ENCODE peak calls at places on chromosomes 16 and 17, in seven cellular contexts. H is PC-9, X is fibroblast of lung, G is HCT116, D is OCI-LY7, Z is mammary epithelial cell, K is mesenchymal stem cell. C is an unnamed sample.

GRCh38 chr17:36188891-36189306 is 7.7 kb downstream of the CCL3L1 start:
- DNase-seq in H (no peak), X (no peak), G (no peak), D (peak; percentile 43), Z (no peak), K (peak; percentile 52), C (no peak)

GRCh38 chr17:61502292-61502691 is 50.1 kb downstream of the TBX4 start:
- DNase-seq in H (no peak), X (no peak), G (no peak), D (no peak), Z (no peak), K (no peak), C (no peak)

GRCh38 chr17:80442764-80443163 is 27.8 kb downstream of the ENDOV start:
- DNase-seq in H (no peak), X (no peak), G (no peak), D (no peak), Z (no peak), K (no peak), C (no peak)

GRCh38 chr16:75044800-75045361 is 46.1 kb downstream of the ZNRF1 start:
- DNase-seq in H (peak; percentile 67), X (peak; percentile 58), G (no peak), D (no peak), Z (no peak), K (no peak), C (peak; percentile 57)

GRCh38 chr17:32854177-32854576 is 22.7 kb downstream of the MYO1D start:
- DNase-seq in H (no peak), X (no peak), G (peak; percentile 3), D (no peak), Z (peak; percentile 27), K (no peak), C (no peak)

GRCh38 chr17:80349437-80350160 is 65.4 kb upstream of the ENDOV start:
- DNase-seq in H (no peak), X (no peak), G (no peak), D (no peak), Z (peak; percentile 2), K (no peak), C (no peak)

GRCh38 chr17:33288954-33289353 is 4.1 kb downstream of the ASIC2 start:
- DNase-seq in H (no peak), X (no peak), G (no peak), D (no peak), Z (no peak), K (no peak), C (no peak)

GRCh38 chr16:71626018-71626857 is at the start of gene MARVELD3:
- DNase-seq in H (peak; percentile 96), X (no peak), G (peak; percentile 76), D (no peak), Z (peak; percentile 71), K (no peak), C (no peak)

GRCh38 chr16:57994778-57995177 is 5.7 kb downstream of the ZNF319 start:
- DNase-seq in H (peak; percentile 69), X (peak; percentile 30), G (peak; percentile 37), D (peak; percentile 45), Z (peak; percentile 22), K (peak; percentile 49), C (no peak)

GRCh38 chr16:46830417-46830901 is 521 bp downstream of the C16orf87 start:
- DNase-seq in H (peak; percentile 3), X (no peak), G (no peak), D (peak; percentile 66), Z (no peak), K (no peak), C (no peak)

GRCh38 chr17:38430822-38431221 is 2.6 kb downstream of the ARHGAP23 start:
- DNase-seq in H (no peak), X (no peak), G (no peak), D (no peak), Z (no peak), K (no peak), C (no peak)

GRCh38 chr17:51060396-51060795 is 60.3 kb downstream of the SPAG9 start:
- DNase-seq in H (no peak), X (no peak), G (no peak), D (no peak), Z (no peak), K (no peak), C (no peak)

GRCh38 chr17:57624390-57624789 is 120.7 kb downstream of the CCDC182 start:
- DNase-seq in H (no peak), X (no peak), G (no peak), D (peak; percentile 64), Z (no peak), K (no peak), C (no peak)

GRCh38 chr16:84292032-84292431 is 2.6 kb upstream of the WFDC1 start:
- DNase-seq in H (no peak), X (no peak), G (no peak), D (no peak), Z (peak; percentile 24), K (no peak), C (no peak)

GRCh38 chr16:54651851-54652770 is 278.6 kb upstream of the IRX5 start:
- DNase-seq in H (no peak), X (no peak), G (no peak), D (no peak), Z (peak; percentile 76), K (no peak), C (peak; percentile 47)

GRCh38 chr17:39996789-39997188 is 16.2 kb downstream of the PSMD3 start:
- DNase-seq in H (no peak), X (no peak), G (no peak), D (no peak), Z (no peak), K (no peak), C (no peak)

GRCh38 chr17:225551-225950 is 44.1 kb upstream of the DOC2B start:
- DNase-seq in H (no peak), X (no peak), G (no peak), D (no peak), Z (no peak), K (no peak), C (no peak)

GRCh38 chr16:74461826-74462225 is 40.5 kb upstream of the CLEC18B start:
- DNase-seq in H (no peak), X (no peak), G (no peak), D (no peak), Z (no peak), K (no peak), C (peak; percentile 76)

GRCh38 chr17:12579245-12579644 is 86.4 kb upstream of the MYOCD start:
- DNase-seq in H (no peak), X (no peak), G (no peak), D (no peak), Z (no peak), K (no peak), C (no peak)

GRCh38 chr16:47374629-47375028 is 86.2 kb downstream of the ITFG1 start:
- DNase-seq in H (no peak), X (peak; percentile 52), G (no peak), D (no peak), Z (no peak), K (peak; percentile 27), C (peak; percentile 51)

GRCh38 chr16:66881014-66881417 is 701 bp downstream of the PDP2 start:
- DNase-seq in H (no peak), X (no peak), G (no peak), D (peak; percentile 33), Z (no peak), K (peak; percentile 39), C (no peak)

GRCh38 chr17:81261096-81261495 is 22.0 kb downstream of the NDUFAF8 start:
- DNase-seq in H (no peak), X (no peak), G (no peak), D (no peak), Z (no peak), K (no peak), C (no peak)

GRCh38 chr17:68570531-68570930 is 30.6 kb downstream of the FAM20A start:
- DNase-seq in H (no peak), X (no peak), G (no peak), D (no peak), Z (no peak), K (no peak), C (no peak)

DNA sequence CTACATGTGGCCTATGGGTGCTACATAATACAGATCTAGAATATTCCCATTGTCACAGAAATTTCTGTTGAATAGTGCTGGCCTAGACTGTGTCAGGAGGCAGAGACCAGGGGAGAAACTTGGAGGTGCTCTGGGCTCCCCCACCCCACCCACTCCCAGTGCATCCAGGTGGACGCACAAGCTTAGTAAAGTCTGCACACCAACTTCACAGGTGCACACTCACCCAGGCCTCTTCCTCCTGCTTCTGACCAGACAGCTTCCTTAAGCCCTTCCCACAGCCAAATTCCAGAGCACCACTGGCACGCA is 7.6 kb upstream of the CNP start:
- DNase-seq in H (no peak), X (no peak), G (no peak), D (no peak), Z (no peak), K (no peak), C (peak; percentile 23)
- H2AFZ ChIP-seq in H (no peak overlapping the region), X (no peak overlapping the region), G (no peak overlapping the region), D (no peak overlapping the region), Z (peak overlapping the region; percentile 84), K (peak overlapping the region; percentile 10), C (no peak overlapping the region)

DNA sequence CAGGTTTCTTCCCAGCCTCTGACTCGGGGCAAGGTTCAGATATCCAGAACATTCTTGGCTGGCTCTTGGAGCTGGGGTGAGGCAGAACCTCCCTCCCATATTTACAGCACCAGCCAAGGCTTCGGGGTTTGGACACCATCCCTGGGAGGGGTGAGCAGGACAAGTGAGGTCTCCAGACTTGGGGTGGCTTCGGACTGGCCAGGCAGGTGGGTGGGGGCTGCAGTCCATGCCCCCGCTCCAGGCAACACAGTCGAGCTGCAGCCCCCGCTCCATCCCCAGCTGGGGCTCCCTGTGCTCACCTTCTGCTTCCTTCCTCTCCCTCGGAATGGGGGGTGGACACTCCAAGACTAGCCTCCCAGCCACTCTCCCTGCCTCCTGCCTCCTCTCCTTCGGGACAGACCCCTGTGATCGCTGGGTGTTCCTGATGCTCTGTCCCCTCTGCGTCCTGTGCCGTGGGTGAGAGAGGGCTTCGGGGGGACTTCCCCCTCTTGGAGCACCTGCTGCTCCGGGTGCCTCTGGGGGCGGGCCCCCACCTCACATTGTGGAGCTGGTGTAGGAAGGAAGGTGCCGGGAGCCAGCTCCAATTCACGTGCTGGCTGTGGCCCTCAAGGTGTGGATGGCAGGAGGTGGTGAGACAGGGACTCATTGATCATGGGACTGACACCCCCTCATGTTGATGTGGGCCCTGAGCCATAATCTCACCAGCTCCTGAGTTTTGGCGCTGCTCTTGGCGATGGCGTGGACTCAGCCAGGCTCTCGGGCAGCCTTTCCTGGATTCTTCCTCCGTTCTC is 189.2 kb downstream of the SEC14L1 start:
- DNase-seq in H (no peak), X (no peak), G (no peak), D (no peak), Z (no peak), K (no peak), C (no peak)
- H3K27ac ChIP-seq in H (no peak overlapping the region), X (no peak overlapping the region), G (peak overlapping the region; percentile 6), D (no peak overlapping the region), Z (no peak overlapping the region), K (no peak overlapping the region), C (no peak overlapping the region)

GRCh38 chr17:37206299-37206698 is 169.5 kb upstream of the C17orf78 start:
- DNase-seq in H (no peak), X (no peak), G (no peak), D (no peak), Z (no peak), K (no peak), C (no peak)
- H3K36me3 ChIP-seq in H (peaks cover 44% of the 10 kb centered on the region), X (no peaks in the 10 kb centered on the region), G (peaks cover 27% of the 10 kb centered on the region), D (peaks cover 63% of the 10 kb centered on the region), Z (peaks cover 42% of the 10 kb centered on the region), K (no peaks in the 10 kb centered on the region), C (peaks cover 12% of the 10 kb centered on the region)

DNA sequence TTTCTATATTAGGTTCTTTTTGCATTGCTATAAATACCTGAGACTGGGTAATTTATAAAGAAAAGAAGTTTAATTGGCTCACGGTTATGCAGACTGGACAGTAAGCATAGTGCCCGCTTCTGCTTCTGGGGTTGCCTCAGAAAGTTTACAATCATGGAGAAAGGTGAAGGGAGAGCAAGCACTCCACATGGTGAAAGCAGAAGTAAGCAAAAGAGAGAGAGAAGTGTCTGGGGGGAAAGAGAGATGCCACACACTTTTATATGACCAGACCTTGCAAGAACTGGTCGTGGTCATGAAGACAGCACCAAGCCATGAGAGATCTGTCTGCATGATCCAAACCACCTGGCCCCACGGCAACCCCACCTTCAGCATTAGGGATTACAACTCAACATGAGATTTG is 45.4 kb downstream of the KCNJ16 start:
- DNase-seq in H (no peak), X (no peak), G (no peak), D (no peak), Z (no peak), K (no peak), C (no peak)
- H2AFZ ChIP-seq in H (no peak overlapping the region), X (no peak overlapping the region), G (no peak overlapping the region), D (no peak overlapping the region), Z (no peak overlapping the region), K (no peak overlapping the region), C (no peak overlapping the region)